ENCODE peak calls at places on chromosomes 2 and 18, in eight cellular contexts. C is GM12865, Y is transverse colon, E is fibroblast of mammary gland, A is kidney epithelial cell, V is heart left ventricle, B is esophagus muscularis mucosa, L is IMR-90. K is an unnamed sample.

GRCh38 chr2:164824865-164825264 is 16.8 kb downstream of the COBLL1 start:
- DNase-seq in B (no peak), E (peak), L (no peak), V (no peak), Y (no peak), A (no peak), C (no peak), K (no peak)

GRCh38 chr2:20579866-20580265 is 71.0 kb downstream of the HS1BP3 start:
- DNase-seq in A (no peak), L (no peak), B (no peak), V (no peak), E (no peak), C (no peak), Y (no peak), K (no peak)

GRCh38 chr2:213036836-213037235 is 114.6 kb downstream of the IKZF2 start:
- DNase-seq in B (no peak), L (peak), V (no peak), A (no peak), C (no peak), E (peak), Y (no peak), K (no peak)

GRCh38 chr2:55809875-55810620 is 113.5 kb downstream of the EFEMP1 start:
- DNase-seq in C (no peak), B (no peak), A (no peak), L (peak), E (peak), V (no peak), Y (no peak), K (no peak)

GRCh38 chr2:96945011-96945410 is 41.4 kb downstream of the FAM178B start:
- DNase-seq in C (no peak), E (no peak), A (no peak), Y (no peak), L (no peak), B (no peak), V (no peak), K (no peak)

GRCh38 chr2:59025157-59025757 is 784.1 kb upstream of the FANCL start:
- DNase-seq in V (no peak), C (peak), A (no peak), Y (peak), E (peak), B (no peak), L (peak), K (no peak)

GRCh38 chr18:47448956-47449355 is 197.5 kb upstream of the SKOR2 start:
- DNase-seq in A (no peak), E (no peak), C (no peak), Y (no peak), V (no peak), B (no peak), L (no peak), K (no peak)

GRCh38 chr18:79524181-79525078 is 128.7 kb downstream of the NFATC1 start:
- DNase-seq in C (peak), Y (no peak), L (no peak), A (no peak), E (no peak), V (no peak), B (no peak), K (no peak)

GRCh38 chr2:182639971-182640370 is 76.1 kb upstream of the DNAJC10 start:
- DNase-seq in A (no peak), Y (no peak), E (no peak), L (no peak), C (no peak), V (no peak), B (no peak), K (no peak)
- TF ChIP-seq CTCF in A (no peak), Y (no peak), E (no peak), L (no peak), C (no peak), V (no peak), B (no peak), K (no peak)

GRCh38 chr2:143070688-143071087 is 58.5 kb upstream of the ARHGAP15 start:
- DNase-seq in C (no peak), A (no peak), E (no peak), L (no peak), B (no peak), Y (no peak), V (no peak), K (no peak)
- H3K4me3 ChIP-seq in C (no peak), A (no peak), E (no peak), L (no peak), B (no peak), Y (no peak), V (no peak), K (no peak)

DNA sequence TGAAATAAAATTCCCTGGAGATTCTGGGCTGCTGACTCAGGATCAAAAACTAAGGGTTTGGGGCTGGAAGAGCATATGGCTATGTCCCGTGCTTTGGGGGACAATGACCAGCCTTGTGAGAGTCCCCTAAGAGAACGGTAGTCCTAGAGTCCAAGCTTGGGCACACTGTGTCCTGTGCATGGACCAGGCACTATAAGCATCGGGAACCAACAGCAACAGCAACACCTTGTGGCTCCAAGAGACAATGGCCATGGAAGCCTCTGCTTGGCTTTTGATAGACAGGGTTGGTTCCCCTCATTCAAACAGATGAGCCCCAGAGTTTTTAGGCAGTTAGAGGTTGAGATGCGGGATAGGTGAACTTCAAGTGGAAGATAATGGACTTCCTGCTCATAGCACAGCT is 294.4 kb upstream of the CHAC2 start:
- DNase-seq in B (no peak), A (no peak), Y (peak), L (no peak), C (peak), V (no peak), E (no peak), K (no peak)
- TF ChIP-seq CTCF in B (peak), A (no peak), Y (no peak), L (peak), C (peak), V (peak), E (no peak), K (peak)

GRCh38 chr2:74105413-74105812 is 42.3 kb downstream of the BOLA3 start:
- DNase-seq in L (no peak), E (no peak), Y (no peak), B (no peak), V (no peak), C (no peak), A (no peak), K (no peak)
- H3K4me3 ChIP-seq in L (no peak), E (no peak), Y (no peak), B (no peak), V (no peak), C (no peak), A (no peak), K (no peak)

GRCh38 chr18:57959278-57959677 is 84.7 kb upstream of the NEDD4L start:
- DNase-seq in Y (peak), A (peak), V (no peak), E (peak), B (no peak), C (peak), L (peak), K (peak)
- TF ChIP-seq CTCF in Y (peak), A (peak), V (no peak), E (peak), B (peak), C (peak), L (peak), K (peak)